ENCODE peak calls at places on chromosomes 5 and 9, in five cellular contexts. One of them, this sample, is unnamed.

GRCh38 chr5:173342813-173343435 is 14.7 kb upstream of the STC2 start:
- DNase-seq in OCI-LY7: no peak
- DNase-seq in mammary epithelial cell: no peak
- DNase-seq in heart right ventricle: no peak
- DNase-seq in astrocyte of the cerebellum: no peak
- DNase-seq in this sample: no peak

GRCh38 chr9:75996726-75997125 is 106.3 kb downstream of the PCSK5 start:
- DNase-seq in OCI-LY7: no peak
- DNase-seq in mammary epithelial cell: peak; percentile 55
- DNase-seq in heart right ventricle: no peak
- DNase-seq in astrocyte of the cerebellum: no peak
- DNase-seq in this sample: no peak

GRCh38 chr5:61658592-61659008 is 326.5 kb downstream of the ZSWIM6 start:
- DNase-seq in OCI-LY7: peak; percentile 62
- DNase-seq in mammary epithelial cell: peak; percentile 55
- DNase-seq in heart right ventricle: peak; percentile 88
- DNase-seq in astrocyte of the cerebellum: peak; percentile 60
- DNase-seq in this sample: peak; percentile 19

GRCh38 chr5:175859422-175859821 is 12.0 kb upstream of the CPLX2 start:
- DNase-seq in OCI-LY7: no peak
- DNase-seq in mammary epithelial cell: no peak
- DNase-seq in heart right ventricle: no peak
- DNase-seq in astrocyte of the cerebellum: no peak
- DNase-seq in this sample: no peak

GRCh38 chr5:145362261-145362660 is 472.9 kb downstream of the PRELID2 start:
- DNase-seq in OCI-LY7: no peak
- DNase-seq in mammary epithelial cell: peak; percentile 70
- DNase-seq in heart right ventricle: no peak
- DNase-seq in astrocyte of the cerebellum: peak; percentile 16
- DNase-seq in this sample: peak; percentile 32

GRCh38 chr9:81069923-81070322 is 619.4 kb downstream of the TLE1 start:
- DNase-seq in OCI-LY7: no peak
- DNase-seq in mammary epithelial cell: no peak
- DNase-seq in heart right ventricle: no peak
- DNase-seq in astrocyte of the cerebellum: no peak
- DNase-seq in this sample: no peak

GRCh38 chr5:140141241-140141640 is 15.5 kb downstream of the IGIP start:
- DNase-seq in OCI-LY7: no peak
- DNase-seq in mammary epithelial cell: no peak
- DNase-seq in heart right ventricle: no peak
- DNase-seq in astrocyte of the cerebellum: no peak
- DNase-seq in this sample: no peak

GRCh38 chr5:119302916-119303897 is 52.6 kb upstream of the TNFAIP8 start:
- DNase-seq in OCI-LY7: no peak
- DNase-seq in mammary epithelial cell: peak; percentile 97
- DNase-seq in heart right ventricle: no peak
- DNase-seq in astrocyte of the cerebellum: peak; percentile 91
- DNase-seq in this sample: peak; percentile 91

GRCh38 chr9:106708147-106708838 is 154.7 kb upstream of the ZNF462 start:
- DNase-seq in OCI-LY7: no peak
- DNase-seq in mammary epithelial cell: no peak
- DNase-seq in heart right ventricle: no peak
- DNase-seq in astrocyte of the cerebellum: no peak
- DNase-seq in this sample: no peak

GRCh38 chr9:120394058-120394669 is 185.8 kb downstream of the CDK5RAP2 start:
- DNase-seq in OCI-LY7: no peak
- DNase-seq in mammary epithelial cell: peak; percentile 89
- DNase-seq in heart right ventricle: no peak
- DNase-seq in astrocyte of the cerebellum: peak; percentile 83
- DNase-seq in this sample: peak; percentile 93

GRCh38 chr9:83964973-83965349 is 15.1 kb downstream of the HNRNPK start:
- DNase-seq in OCI-LY7: no peak
- DNase-seq in mammary epithelial cell: no peak
- DNase-seq in heart right ventricle: no peak
- DNase-seq in astrocyte of the cerebellum: no peak
- DNase-seq in this sample: no peak

GRCh38 chr9:136117291-136118060 is 1.2 kb downstream of the TMEM250 start:
- DNase-seq in OCI-LY7: peak; percentile 59
- DNase-seq in mammary epithelial cell: no peak
- DNase-seq in heart right ventricle: peak; percentile 63
- DNase-seq in astrocyte of the cerebellum: no peak
- DNase-seq in this sample: no peak

GRCh38 chr9:98315551-98316060 is 60.2 kb upstream of the TBC1D2 start:
- DNase-seq in OCI-LY7: peak; percentile 89
- DNase-seq in mammary epithelial cell: peak; percentile 60
- DNase-seq in heart right ventricle: peak; percentile 66
- DNase-seq in astrocyte of the cerebellum: peak; percentile 67
- DNase-seq in this sample: peak; percentile 58

GRCh38 chr5:172548981-172549707 is 91.9 kb upstream of the NEURL1B start:
- DNase-seq in OCI-LY7: no peak
- DNase-seq in mammary epithelial cell: no peak
- DNase-seq in heart right ventricle: no peak
- DNase-seq in astrocyte of the cerebellum: no peak
- DNase-seq in this sample: no peak

GRCh38 chr5:52800394-52801213 is 12.9 kb downstream of the ITGA1 start:
- DNase-seq in OCI-LY7: peak; percentile 54
- DNase-seq in mammary epithelial cell: peak; percentile 79
- DNase-seq in heart right ventricle: peak; percentile 55
- DNase-seq in astrocyte of the cerebellum: no peak
- DNase-seq in this sample: no peak

GRCh38 chr5:69519285-69519684 is 26.7 kb downstream of the OCLN start:
- DNase-seq in OCI-LY7: no peak
- DNase-seq in mammary epithelial cell: no peak
- DNase-seq in heart right ventricle: no peak
- DNase-seq in astrocyte of the cerebellum: no peak
- DNase-seq in this sample: no peak

GRCh38 chr5:133854554-133854953 is 113.9 kb downstream of the C5orf15 start:
- DNase-seq in OCI-LY7: no peak
- DNase-seq in mammary epithelial cell: no peak
- DNase-seq in heart right ventricle: no peak
- DNase-seq in astrocyte of the cerebellum: no peak
- DNase-seq in this sample: no peak

GRCh38 chr5:134647750-134648424 is 698 bp upstream of the SEC24A start:
- DNase-seq in OCI-LY7: peak; percentile 70
- DNase-seq in mammary epithelial cell: peak; percentile 76
- DNase-seq in heart right ventricle: no peak
- DNase-seq in astrocyte of the cerebellum: peak; percentile 22
- DNase-seq in this sample: peak; percentile 25

GRCh38 chr9:124135813-124136365 is 121.9 kb upstream of the NEK6 start:
- DNase-seq in OCI-LY7: no peak
- DNase-seq in mammary epithelial cell: no peak
- DNase-seq in heart right ventricle: no peak
- DNase-seq in astrocyte of the cerebellum: no peak
- DNase-seq in this sample: no peak

GRCh38 chr9:100720922-100721321 is 143.0 kb downstream of the CAVIN4 start:
- DNase-seq in OCI-LY7: no peak
- DNase-seq in mammary epithelial cell: no peak
- DNase-seq in heart right ventricle: no peak
- DNase-seq in astrocyte of the cerebellum: no peak
- DNase-seq in this sample: no peak

GRCh38 chr5:95984287-95984938 is 22.8 kb upstream of the ELL2 start:
- DNase-seq in OCI-LY7: no peak
- DNase-seq in mammary epithelial cell: peak; percentile 17
- DNase-seq in heart right ventricle: no peak
- DNase-seq in astrocyte of the cerebellum: no peak
- DNase-seq in this sample: no peak

GRCh38 chr9:77236693-77237092 is 59.4 kb downstream of the VPS13A start:
- DNase-seq in OCI-LY7: no peak
- DNase-seq in mammary epithelial cell: no peak
- DNase-seq in heart right ventricle: no peak
- DNase-seq in astrocyte of the cerebellum: no peak
- DNase-seq in this sample: no peak

GRCh38 chr5:16392718-16393117 is 72.9 kb downstream of the ZNF622 start:
- DNase-seq in OCI-LY7: no peak
- DNase-seq in mammary epithelial cell: no peak
- DNase-seq in heart right ventricle: no peak
- DNase-seq in astrocyte of the cerebellum: no peak
- DNase-seq in this sample: no peak

GRCh38 chr9:127977877-127978647 is 2.7 kb downstream of the EEIG1 start:
- DNase-seq in OCI-LY7: no peak
- DNase-seq in mammary epithelial cell: peak; percentile 32
- DNase-seq in heart right ventricle: peak; percentile 52
- DNase-seq in astrocyte of the cerebellum: peak; percentile 48
- DNase-seq in this sample: no peak

GRCh38 chr9:111662851-111663823 is 1.7 kb downstream of the GNG10 start:
- DNase-seq in OCI-LY7: no peak
- DNase-seq in mammary epithelial cell: peak; percentile 42
- DNase-seq in heart right ventricle: no peak
- DNase-seq in astrocyte of the cerebellum: no peak
- DNase-seq in this sample: no peak

GRCh38 chr5:139271201-139272027 is 22.1 kb upstream of the MATR3 start:
- DNase-seq in OCI-LY7: no peak
- DNase-seq in mammary epithelial cell: peak; percentile 72
- DNase-seq in heart right ventricle: no peak
- DNase-seq in astrocyte of the cerebellum: peak; percentile 82
- DNase-seq in this sample: peak; percentile 72

GRCh38 chr5:77418601-77419591 is 73.2 kb downstream of the WDR41 start:
- DNase-seq in OCI-LY7: no peak
- DNase-seq in mammary epithelial cell: peak; percentile 6
- DNase-seq in heart right ventricle: no peak
- DNase-seq in astrocyte of the cerebellum: no peak
- DNase-seq in this sample: peak; percentile 43

GRCh38 chr5:53253421-53253871 is 143.9 kb upstream of the MOCS2 start:
- DNase-seq in OCI-LY7: no peak
- DNase-seq in mammary epithelial cell: peak; percentile 81
- DNase-seq in heart right ventricle: no peak
- DNase-seq in astrocyte of the cerebellum: peak; percentile 13
- DNase-seq in this sample: no peak

GRCh38 chr5:119811443-119811842 is 182.1 kb downstream of the FAM170A start:
- DNase-seq in OCI-LY7: no peak
- DNase-seq in mammary epithelial cell: no peak
- DNase-seq in heart right ventricle: no peak
- DNase-seq in astrocyte of the cerebellum: no peak
- DNase-seq in this sample: no peak

GRCh38 chr5:1214936-1215220 is 10.3 kb upstream of the SLC6A18 start:
- DNase-seq in OCI-LY7: no peak
- DNase-seq in mammary epithelial cell: no peak
- DNase-seq in heart right ventricle: no peak
- DNase-seq in astrocyte of the cerebellum: no peak
- DNase-seq in this sample: no peak

GRCh38 chr9:6590772-6591384 is 54.7 kb downstream of the GLDC start:
- DNase-seq in OCI-LY7: no peak
- DNase-seq in mammary epithelial cell: no peak
- DNase-seq in heart right ventricle: no peak
- DNase-seq in astrocyte of the cerebellum: no peak
- DNase-seq in this sample: no peak

GRCh38 chr5:150434502-150434901 is 15.0 kb downstream of the RPS14 start:
- DNase-seq in OCI-LY7: no peak
- DNase-seq in mammary epithelial cell: peak; percentile 93
- DNase-seq in heart right ventricle: no peak
- DNase-seq in astrocyte of the cerebellum: peak; percentile 64
- DNase-seq in this sample: peak; percentile 56

GRCh38 chr5:20331826-20332225 is 343.8 kb upstream of the CDH18 start:
- DNase-seq in OCI-LY7: no peak
- DNase-seq in mammary epithelial cell: peak; percentile 21
- DNase-seq in heart right ventricle: no peak
- DNase-seq in astrocyte of the cerebellum: no peak
- DNase-seq in this sample: no peak

GRCh38 chr9:137023157-137023556 is 4.9 kb downstream of the ABCA2 start:
- DNase-seq in OCI-LY7: no peak
- DNase-seq in mammary epithelial cell: no peak
- DNase-seq in heart right ventricle: no peak
- DNase-seq in astrocyte of the cerebellum: no peak
- DNase-seq in this sample: no peak

GRCh38 chr9:116349684-116350083 is 196.1 kb downstream of the PAPPA start:
- DNase-seq in OCI-LY7: no peak
- DNase-seq in mammary epithelial cell: peak; percentile 14
- DNase-seq in heart right ventricle: no peak
- DNase-seq in astrocyte of the cerebellum: no peak
- DNase-seq in this sample: no peak
- H3K4me3 ChIP-seq in OCI-LY7: no peak overlapping the region
- H3K4me3 ChIP-seq in mammary epithelial cell: no peak overlapping the region
- H3K4me3 ChIP-seq in heart right ventricle: no peak overlapping the region
- H3K4me3 ChIP-seq in astrocyte of the cerebellum: no peak overlapping the region
- H3K4me3 ChIP-seq in this sample: no peak overlapping the region

DNA sequence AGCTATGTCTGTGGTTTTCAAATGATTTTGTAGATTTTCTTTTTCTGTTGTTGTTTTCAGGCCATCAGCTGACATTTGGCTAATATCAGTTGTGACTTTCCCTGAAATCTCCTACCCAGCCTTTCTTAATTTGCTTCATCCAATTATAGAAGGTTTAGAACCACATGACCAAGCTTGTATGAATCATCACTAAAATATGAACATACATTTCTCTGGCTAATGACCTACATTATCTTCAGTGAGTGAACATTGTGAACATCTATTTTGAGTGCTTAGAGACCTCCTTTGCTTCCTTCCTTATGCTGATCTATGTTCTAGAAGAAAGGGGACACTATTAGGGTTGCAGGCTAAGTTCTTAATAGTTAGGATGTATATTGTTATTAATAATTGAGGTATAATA is 532.5 kb downstream of the RAB3C start:
- DNase-seq in OCI-LY7: no peak
- DNase-seq in mammary epithelial cell: peak; percentile 18
- DNase-seq in heart right ventricle: no peak
- DNase-seq in astrocyte of the cerebellum: no peak
- DNase-seq in this sample: no peak
- H3K4me3 ChIP-seq in OCI-LY7: no peak overlapping the region
- H3K4me3 ChIP-seq in mammary epithelial cell: no peak overlapping the region
- H3K4me3 ChIP-seq in heart right ventricle: no peak overlapping the region
- H3K4me3 ChIP-seq in astrocyte of the cerebellum: no peak overlapping the region
- H3K4me3 ChIP-seq in this sample: no peak overlapping the region

GRCh38 chr5:36904677-36905076 is 28.1 kb downstream of the NIPBL start:
- DNase-seq in OCI-LY7: no peak
- DNase-seq in mammary epithelial cell: no peak
- DNase-seq in heart right ventricle: no peak
- DNase-seq in astrocyte of the cerebellum: no peak
- DNase-seq in this sample: no peak

DNA sequence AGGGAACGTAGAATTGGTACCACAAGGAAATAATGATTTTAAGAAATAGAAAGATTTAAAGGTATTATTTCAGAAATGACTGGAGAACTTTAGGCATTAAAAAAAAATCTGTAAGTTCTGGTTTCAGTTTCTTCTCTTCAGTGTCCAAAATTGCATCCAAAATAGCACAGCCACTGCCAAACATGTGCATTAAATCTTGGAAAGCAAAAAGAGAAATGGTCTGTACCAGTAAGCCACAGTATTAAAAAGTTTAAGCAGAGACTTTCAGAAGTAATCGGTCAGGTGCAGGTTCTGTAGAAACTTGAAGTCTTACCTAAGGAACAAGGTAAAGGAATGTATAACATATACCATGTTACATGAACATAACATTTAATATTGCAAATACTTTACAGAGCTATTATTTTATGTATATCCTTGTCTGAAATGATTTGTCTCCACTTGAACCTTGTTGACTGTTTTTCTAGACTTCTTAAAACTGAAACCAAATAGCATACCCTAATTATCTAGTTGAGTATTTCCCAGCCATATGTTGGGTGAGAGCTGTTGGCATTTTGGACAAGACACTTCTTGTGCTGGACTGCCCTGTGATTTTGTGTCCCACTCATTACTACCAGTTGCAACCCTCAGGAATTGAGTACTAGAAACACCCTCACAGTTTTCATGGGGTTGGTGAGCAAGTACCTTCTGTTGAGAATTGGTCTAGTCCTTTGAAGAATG is 32.1 kb downstream of the NIPBL start:
- DNase-seq in OCI-LY7: no peak
- DNase-seq in mammary epithelial cell: no peak
- DNase-seq in heart right ventricle: no peak
- DNase-seq in astrocyte of the cerebellum: no peak
- DNase-seq in this sample: no peak
- H3K4me3 ChIP-seq in OCI-LY7: no peak overlapping the region
- H3K4me3 ChIP-seq in mammary epithelial cell: no peak overlapping the region
- H3K4me3 ChIP-seq in heart right ventricle: no peak overlapping the region
- H3K4me3 ChIP-seq in astrocyte of the cerebellum: no peak overlapping the region
- H3K4me3 ChIP-seq in this sample: no peak overlapping the region

GRCh38 chr9:114503522-114504340 is 1.5 kb downstream of the WHRN start:
- DNase-seq in OCI-LY7: no peak
- DNase-seq in mammary epithelial cell: no peak
- DNase-seq in heart right ventricle: no peak
- DNase-seq in astrocyte of the cerebellum: no peak
- DNase-seq in this sample: no peak
- H3K4me3 ChIP-seq in OCI-LY7: peak overlapping the region; percentile 4
- H3K4me3 ChIP-seq in mammary epithelial cell: peak overlapping the region; percentile 67
- H3K4me3 ChIP-seq in heart right ventricle: peak overlapping the region; percentile 42
- H3K4me3 ChIP-seq in astrocyte of the cerebellum: peak overlapping the region; percentile 65
- H3K4me3 ChIP-seq in this sample: peak overlapping the region; percentile 69